ENCODE peak calls at places on chromosomes 5 and 9, in four cellular contexts. K is uterus, X is testis, Z is esophagus squamous epithelium. N is an unnamed sample.

GRCh38 chr9:125428060-125428481 is 166.4 kb downstream of the GAPVD1 start:
- DNase-seq in K (no peak), X (no peak), Z (no peak), N (no peak)

GRCh38 chr5:149540098-149540497 is 11.1 kb downstream of the CSNK1A1 start:
- DNase-seq in K (no peak), X (no peak), Z (no peak), N (no peak)

GRCh38 chr5:67160985-67161384 is 35.6 kb downstream of the CD180 start:
- DNase-seq in K (no peak), X (no peak), Z (no peak), N (no peak)

GRCh38 chr5:83817591-83817990 is 96.9 kb upstream of the HAPLN1 start:
- DNase-seq in K (no peak), X (no peak), Z (no peak), N (no peak)

GRCh38 chr5:123571927-123572326 is 60.0 kb downstream of the CSNK1G3 start:
- DNase-seq in K (no peak), X (no peak), Z (no peak), N (no peak)

GRCh38 chr9:15137658-15138356 is 169.2 kb downstream of the TTC39B start:
- DNase-seq in K (no peak), X (no peak), Z (no peak), N (no peak)

GRCh38 chr5:108148715-108149139 is 233.2 kb downstream of the FBXL17 start:
- DNase-seq in K (no peak), X (peak), Z (no peak), N (no peak)

GRCh38 chr5:57696005-57696755 is 213.6 kb upstream of the ACTBL2 start:
- DNase-seq in K (no peak), X (peak), Z (no peak), N (no peak)

GRCh38 chr5:34923694-34924461 is 5.5 kb upstream of the DNAJC21 start:
- DNase-seq in K (no peak), X (no peak), Z (no peak), N (no peak)

GRCh38 chr5:116494784-116495480 is 79.7 kb downstream of the SEMA6A start:
- DNase-seq in K (no peak), X (no peak), Z (no peak), N (no peak)

GRCh38 chr5:93240228-93240834 is 340.7 kb downstream of the NR2F1-AS1 start:
- DNase-seq in K (no peak), X (no peak), Z (no peak), N (no peak)

GRCh38 chr5:93236807-93237421 is 344.1 kb downstream of the NR2F1-AS1 start:
- DNase-seq in K (no peak), X (no peak), Z (no peak), N (no peak)

GRCh38 chr5:93235751-93236150 is 345.3 kb downstream of the NR2F1-AS1 start:
- DNase-seq in K (no peak), X (no peak), Z (no peak), N (no peak)
- H3K27ac ChIP-seq in K (no peak), X (no peak), Z (no peak), N (no peak)

GRCh38 chr5:103033696-103034095 is 86.2 kb downstream of the GIN1 start:
- DNase-seq in K (no peak), X (no peak), Z (no peak), N (no peak)

GRCh38 chr5:103027267-103027666 is 92.7 kb downstream of the GIN1 start:
- DNase-seq in K (no peak), X (no peak), Z (no peak), N (no peak)

GRCh38 chr5:103034662-103035392 is 85.1 kb downstream of the GIN1 start:
- DNase-seq in K (no peak), X (no peak), Z (no peak), N (no peak)

GRCh38 chr5:103035701-103036100 is 84.2 kb downstream of the GIN1 start:
- DNase-seq in K (no peak), X (no peak), Z (no peak), N (no peak)

DNA sequence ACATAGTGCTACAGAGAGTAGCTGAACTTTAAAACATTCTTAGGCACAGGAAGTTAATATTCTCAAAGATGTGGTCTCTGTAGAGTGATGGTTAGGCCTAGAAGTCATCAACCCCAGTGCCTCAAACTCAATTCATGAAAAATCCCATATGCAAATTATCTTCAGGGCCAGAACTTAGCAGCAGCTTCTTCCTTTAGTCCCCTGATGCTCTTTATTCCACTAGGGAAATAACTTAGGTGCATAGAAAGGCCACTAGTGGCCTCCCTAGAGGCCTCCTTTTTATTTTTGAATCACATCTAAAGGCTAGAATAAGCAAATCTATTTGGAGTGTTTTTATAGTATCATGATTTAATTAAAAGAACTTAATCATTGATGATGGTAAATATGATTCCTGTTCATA is 88.3 kb downstream of the GIN1 start:
- DNase-seq in K (no peak), X (no peak), Z (no peak), N (no peak)
- TF ChIP-seq CTCF in K (no peak), X (peak), Z (no peak), N (peak)

GRCh38 chr5:176799488-176799887 is 10.9 kb upstream of the UNC5A start:
- DNase-seq in K (no peak), X (no peak), Z (no peak), N (no peak)
- H3K27ac ChIP-seq in K (no peak), X (no peak), Z (no peak), N (no peak)

DNA sequence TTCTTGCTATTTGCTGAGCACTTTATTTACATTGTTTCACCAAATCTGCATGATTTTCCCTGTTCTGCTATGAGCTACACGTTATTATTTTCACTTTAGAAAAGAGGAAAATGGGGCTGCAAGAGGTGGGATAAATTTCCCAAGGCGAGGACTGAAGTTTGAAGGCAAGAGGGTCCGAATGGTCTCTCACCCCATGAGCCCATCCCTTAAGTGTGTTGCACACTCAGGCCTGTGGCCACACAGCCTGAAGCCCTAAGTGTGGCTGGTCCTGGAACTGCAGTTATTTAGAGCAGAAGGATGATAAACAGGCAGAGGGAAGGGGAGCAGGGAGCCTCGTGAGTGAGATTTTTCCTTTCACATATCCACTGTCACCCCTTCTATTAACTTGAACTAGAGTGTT is 7.8 kb downstream of the PDE8B start:
- DNase-seq in K (no peak), X (no peak), Z (no peak), N (no peak)
- TF ChIP-seq CTCF in K (peak), X (peak), Z (no peak), N (no peak)

GRCh38 chr5:179275941-179276837 is 69.1 kb downstream of the ADAMTS2 start:
- DNase-seq in K (peak), X (no peak), Z (no peak), N (peak)

GRCh38 chr5:179278546-179278945 is 66.7 kb downstream of the ADAMTS2 start:
- DNase-seq in K (peak), X (no peak), Z (no peak), N (no peak)

GRCh38 chr5:179278119-179278518 is 67.1 kb downstream of the ADAMTS2 start:
- DNase-seq in K (no peak), X (no peak), Z (no peak), N (no peak)

GRCh38 chr5:179275381-179275878 is 69.8 kb downstream of the ADAMTS2 start:
- DNase-seq in K (peak), X (no peak), Z (no peak), N (no peak)

GRCh38 chr5:179276838-179277395 is 68.3 kb downstream of the ADAMTS2 start:
- DNase-seq in K (peak), X (no peak), Z (no peak), N (no peak)
- H3K27ac ChIP-seq in K (peak), X (no peak), Z (peak), N (peak)

GRCh38 chr9:122356627-122357026 is 14.2 kb upstream of the PTGS1 start:
- DNase-seq in K (no peak), X (no peak), Z (no peak), N (no peak)
- TF ChIP-seq CTCF in K (no peak), X (no peak), Z (no peak), N (no peak)

GRCh38 chr9:5264219-5264595 is 33.0 kb downstream of the INSL4 start:
- DNase-seq in K (no peak), X (no peak), Z (no peak), N (no peak)
- H3K27ac ChIP-seq in K (no peak), X (no peak), Z (no peak), N (no peak)

DNA sequence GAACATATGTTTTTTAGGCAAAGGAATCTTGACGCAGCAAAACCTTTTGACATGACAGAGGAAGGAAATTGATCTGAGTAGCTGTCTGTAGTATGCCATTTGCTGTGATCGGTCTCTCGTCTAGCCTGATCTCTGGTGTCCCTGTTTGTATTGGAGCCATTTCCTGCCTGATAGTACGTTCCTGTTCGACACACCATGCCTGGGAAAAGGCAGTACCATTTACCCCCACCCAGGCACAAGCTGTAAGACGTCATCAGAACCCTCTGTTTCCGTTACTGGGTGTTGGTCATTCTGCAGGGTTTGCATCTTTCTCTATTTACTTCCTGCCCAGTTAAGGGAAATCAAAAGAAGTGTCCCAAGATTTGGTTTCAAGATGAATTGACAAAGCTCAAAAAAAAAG is 129.7 kb downstream of the CEMIP2 start:
- DNase-seq in K (no peak), X (peak), Z (no peak), N (no peak)
- TF ChIP-seq CTCF in K (no peak), X (no peak), Z (no peak), N (no peak)